ENCODE peak calls at places on chromosomes 16 and 17, in four cellular contexts. R is lower lobe of right lung; V is CD8-positive, alpha-beta T cell; I is heart right ventricle. E is an unnamed sample. For H3K4me1, the result is how much of the 10 kb centered on the place peaks cover.

GRCh38 chr16:88326611-88327485 is 55.9 kb upstream of the ZNF469 start:
- DNase-seq in V (no peak), R (no peak), I (no peak), E (no peak)

GRCh38 chr17:32899240-32900013 is 22.5 kb upstream of the MYO1D start:
- DNase-seq in V (no peak), I (no peak), R (no peak), E (no peak)

GRCh38 chr16:81697321-81697885 is 81.7 kb upstream of the PLCG2 start:
- DNase-seq in I (peak), V (peak), R (no peak), E (no peak)

GRCh38 chr17:48722924-48723554 is at the start of gene PRAC2:
- DNase-seq in I (no peak), V (no peak), R (no peak), E (no peak)

GRCh38 chr16:47142469-47143328 is 1.0 kb downstream of the NETO2 start:
- DNase-seq in I (peak), R (peak), V (no peak), E (no peak)

GRCh38 chr16:11916524-11917285 is 949 bp upstream of the GSPT1 start:
- DNase-seq in I (no peak), V (no peak), R (no peak), E (no peak)

GRCh38 chr17:77372444-77373297 is 231.9 kb downstream of the SEC14L1 start:
- DNase-seq in I (peak), V (peak), R (peak), E (no peak)

GRCh38 chr16:58127033-58127556 is 2.1 kb downstream of the CFAP20 start:
- DNase-seq in I (no peak), V (no peak), R (no peak), E (no peak)

GRCh38 chr17:82767041-82767754 is 15.3 kb downstream of the TBCD start:
- DNase-seq in I (no peak), V (no peak), R (peak), E (no peak)

GRCh38 chr17:5837055-5837491 is 233.1 kb upstream of the WSCD1 start:
- DNase-seq in R (no peak), V (no peak), I (no peak), E (no peak)

GRCh38 chr16:28264656-28265055 is 27.7 kb upstream of the SBK1 start:
- DNase-seq in I (no peak), V (no peak), R (no peak), E (no peak)

GRCh38 chr17:3990391-3991127 is 26.3 kb upstream of the ATP2A3 start:
- DNase-seq in I (no peak), V (no peak), R (peak), E (no peak)

GRCh38 chr17:15397605-15398004 is 56.2 kb upstream of the TEKT3 start:
- DNase-seq in V (no peak), I (no peak), R (no peak), E (no peak)

GRCh38 chr16:2663553-2664521 is 18.5 kb upstream of the KCTD5 start:
- DNase-seq in V (no peak), R (no peak), I (no peak), E (no peak)

GRCh38 chr17:48578616-48579560 is 738 bp upstream of the HOXB4 start:
- DNase-seq in V (no peak), I (no peak), R (no peak), E (no peak)

GRCh38 chr17:78641666-78642065 is 64.5 kb upstream of the DNAH17 start:
- DNase-seq in V (no peak), R (no peak), I (no peak), E (no peak)

GRCh38 chr17:75856062-75856681 is 1.0 kb upstream of the WBP2 start:
- DNase-seq in V (no peak), I (no peak), R (no peak), E (no peak)

GRCh38 chr17:31538080-31538762 is 146.7 kb downstream of the RAB11FIP4 start:
- DNase-seq in R (no peak), I (no peak), V (no peak), E (no peak)

GRCh38 chr16:67701420-67701819 is 17.7 kb downstream of the GFOD2 start:
- DNase-seq in I (no peak), R (no peak), V (no peak), E (no peak)

GRCh38 chr17:10130733-10131132 is 67.7 kb downstream of the GAS7 start:
- DNase-seq in R (no peak), V (no peak), I (no peak), E (no peak)

GRCh38 chr17:68661265-68662036 is 60.3 kb upstream of the FAM20A start:
- DNase-seq in R (no peak), I (no peak), V (no peak), E (no peak)

GRCh38 chr16:85372627-85373372 is 240.3 kb upstream of the GSE1 start:
- DNase-seq in I (no peak), V (no peak), R (no peak), E (no peak)

GRCh38 chr16:67092227-67092626 is 17.5 kb upstream of the PHAF1 start:
- DNase-seq in R (no peak), I (no peak), V (no peak), E (no peak)

GRCh38 chr17:50523208-50523607 is 9.3 kb upstream of the EPN3 start:
- DNase-seq in R (no peak), I (no peak), V (no peak), E (no peak)

GRCh38 chr17:21357281-21357680 is 18.9 kb upstream of the KCNJ12 start:
- DNase-seq in R (no peak), I (no peak), V (no peak), E (no peak)
- H3K4me1 ChIP-seq in R (under half), I (under half), V (under half), E (under half)

GRCh38 chr17:81480140-81480917 is 32.3 kb downstream of the ACTG1 start:
- DNase-seq in R (no peak), V (no peak), I (no peak), E (no peak)

GRCh38 chr17:81481011-81481799 is 31.4 kb downstream of the ACTG1 start:
- DNase-seq in I (peak), V (peak), R (peak), E (no peak)

GRCh38 chr17:81482673-81483072 is 29.9 kb downstream of the ACTG1 start:
- DNase-seq in R (no peak), V (no peak), I (no peak), E (no peak)

GRCh38 chr17:81483085-81483861 is 29.3 kb downstream of the ACTG1 start:
- DNase-seq in I (peak), V (no peak), R (no peak), E (no peak)

GRCh38 chr17:81481815-81482505 is 30.6 kb downstream of the ACTG1 start:
- DNase-seq in I (no peak), V (no peak), R (no peak), E (no peak)
- H3K27ac ChIP-seq in I (no peak), V (no peak), R (no peak), E (no peak)

DNA sequence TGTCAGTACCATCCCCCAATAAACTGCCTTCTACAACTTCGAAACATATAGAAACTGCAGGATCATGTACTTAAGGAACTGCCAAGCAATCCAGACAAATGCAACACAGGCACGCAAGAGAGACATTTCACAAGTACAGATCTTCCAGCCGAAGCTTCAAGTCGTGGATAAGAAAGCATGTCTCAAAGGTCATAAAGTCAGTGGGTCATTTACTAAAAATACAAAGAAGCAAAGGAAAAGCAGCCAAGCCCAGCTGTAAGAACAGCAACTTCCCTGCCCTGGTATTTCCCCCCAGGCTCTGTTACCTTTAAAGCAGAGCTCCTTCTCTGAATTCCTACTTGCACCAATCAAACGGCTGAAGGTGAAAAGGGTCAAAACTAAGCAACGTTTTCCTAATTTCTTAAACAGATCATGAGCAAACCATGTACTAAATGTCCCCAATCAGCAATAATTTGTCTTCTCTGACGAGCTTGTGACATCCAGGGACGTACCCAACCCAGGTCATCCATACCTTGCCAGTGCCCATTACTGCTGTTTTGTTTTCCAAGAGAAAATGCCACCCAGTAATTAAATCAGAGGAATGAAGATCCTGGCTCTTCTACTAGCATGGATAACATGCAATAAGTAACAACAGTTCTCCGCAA is 1.7 kb downstream of the AKTIP start:
- DNase-seq in I (no peak), V (no peak), R (no peak), E (no peak)
- H3K4me3 ChIP-seq in I (no peak), V (peak), R (peak), E (no peak)

GRCh38 chr17:56313201-56313600 is 159.9 kb downstream of the ANKFN1 start:
- DNase-seq in V (no peak), I (no peak), R (no peak), E (no peak)

GRCh38 chr17:56305017-56305416 is 151.7 kb downstream of the ANKFN1 start:
- DNase-seq in V (no peak), R (no peak), I (no peak), E (no peak)

GRCh38 chr17:56314026-56314425 is 160.8 kb downstream of the ANKFN1 start:
- DNase-seq in R (no peak), I (no peak), V (no peak), E (no peak)

GRCh38 chr17:56309897-56310296 is 156.6 kb downstream of the ANKFN1 start:
- DNase-seq in I (no peak), R (no peak), V (no peak), E (no peak)

DNA sequence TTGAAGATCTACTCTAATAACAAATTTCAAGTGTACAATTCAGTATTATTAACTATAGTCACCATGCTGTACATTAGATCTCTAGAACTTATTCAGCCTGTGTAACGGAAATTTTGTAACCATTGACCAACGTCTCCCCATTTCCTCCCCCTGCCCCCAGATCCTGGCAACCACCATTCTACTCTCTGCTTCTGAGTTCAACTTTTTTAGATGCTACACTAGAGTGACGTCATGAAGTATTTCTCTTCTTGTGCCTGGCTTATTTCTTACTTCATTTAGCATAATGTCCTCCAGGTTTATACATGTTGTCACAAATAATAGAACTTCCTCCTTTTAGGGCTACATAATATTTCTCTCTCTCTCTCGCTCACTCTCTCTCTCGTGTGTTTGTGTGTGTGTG is 157.5 kb downstream of the ANKFN1 start:
- DNase-seq in V (no peak), I (no peak), R (no peak), E (no peak)
- H3K4me1 ChIP-seq in V (under half), I (under half), R (under half), E (under half)

GRCh38 chr16:16030449-16030848 is 81.0 kb downstream of the ABCC1 start:
- DNase-seq in R (peak), I (no peak), V (no peak), E (no peak)
- H3K27ac ChIP-seq in R (peak), I (no peak), V (no peak), E (no peak)

DNA sequence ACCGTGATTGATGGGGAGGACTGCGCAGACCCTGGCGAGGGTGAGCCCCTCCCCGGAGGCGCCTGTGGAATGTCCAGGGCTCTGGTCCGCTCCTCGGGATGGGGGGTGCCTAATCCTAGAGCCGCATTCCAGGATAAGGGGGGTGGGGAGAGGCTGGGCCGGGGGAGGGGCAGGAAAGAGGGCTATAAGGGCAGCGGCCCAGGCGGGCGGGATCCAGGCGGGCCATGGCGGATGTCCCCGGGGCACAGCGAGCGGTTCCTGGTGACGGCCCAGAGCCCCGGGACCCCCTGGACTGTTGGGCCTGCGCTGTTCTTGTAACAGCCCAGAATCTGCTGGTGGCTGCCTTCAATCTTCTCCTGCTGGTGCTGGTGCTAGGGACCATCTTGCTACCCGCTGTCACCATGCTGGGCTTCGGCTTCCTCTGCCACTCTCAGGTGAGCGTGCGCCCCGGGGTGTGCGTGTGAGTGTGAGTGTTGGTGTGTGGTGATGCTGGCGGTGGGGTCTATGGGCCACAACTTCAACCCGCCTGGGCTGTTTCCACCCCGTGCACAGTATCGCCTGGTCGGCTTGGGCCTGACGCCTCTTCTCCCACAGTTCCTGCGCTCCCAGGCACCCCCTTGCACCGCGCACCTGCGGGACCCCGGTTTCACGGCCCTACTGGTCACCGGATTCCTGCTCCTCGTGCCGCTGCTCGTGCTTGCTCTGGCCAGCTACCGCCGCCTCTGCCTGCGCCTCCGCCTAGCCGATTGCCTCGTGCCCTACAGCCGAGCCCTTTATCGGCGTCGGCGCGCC is at the start of gene TMEM88:
- DNase-seq in I (peak), V (no peak), R (peak), E (no peak)
- H3K4me3 ChIP-seq in I (peak), V (peak), R (peak), E (peak)

E was measured in iPS DF 6.9.